ENCODE peak calls at places on chromosomes 2 and 18, in six cellular contexts. One of them, this sample, is unnamed.

GRCh38 chr2:124678043-124678442 is 653.0 kb downstream of the CNTNAP5 start:
- DNase-seq in amniotic stem cell: no peak
- DNase-seq in fibroblast of pulmonary artery: peak; percentile 9
- DNase-seq in tibial nerve: no peak
- DNase-seq in ovary: no peak
- DNase-seq in GM03348: no peak
- DNase-seq in this sample: no peak

GRCh38 chr2:128292599-128293425 is 25.9 kb downstream of the HS6ST1 start:
- DNase-seq in GM03348: no peak
- DNase-seq in amniotic stem cell: no peak
- DNase-seq in tibial nerve: no peak
- DNase-seq in ovary: no peak
- DNase-seq in fibroblast of pulmonary artery: no peak
- DNase-seq in this sample: no peak

GRCh38 chr2:221372156-221372870 is 199.8 kb downstream of the EPHA4 start:
- DNase-seq in tibial nerve: no peak
- DNase-seq in GM03348: no peak
- DNase-seq in fibroblast of pulmonary artery: no peak
- DNase-seq in amniotic stem cell: no peak
- DNase-seq in ovary: no peak
- DNase-seq in this sample: no peak

GRCh38 chr2:55103039-55103438 is 52.8 kb upstream of the RTN4 start:
- DNase-seq in amniotic stem cell: no peak
- DNase-seq in tibial nerve: no peak
- DNase-seq in GM03348: no peak
- DNase-seq in fibroblast of pulmonary artery: no peak
- DNase-seq in ovary: no peak
- DNase-seq in this sample: no peak

GRCh38 chr2:157785200-157785599 is 90.9 kb downstream of the ACVR1 start:
- DNase-seq in tibial nerve: no peak
- DNase-seq in ovary: no peak
- DNase-seq in GM03348: no peak
- DNase-seq in amniotic stem cell: no peak
- DNase-seq in fibroblast of pulmonary artery: peak; percentile 82
- DNase-seq in this sample: no peak

GRCh38 chr2:135603543-135603942 is 72.3 kb downstream of the R3HDM1 start:
- DNase-seq in tibial nerve: no peak
- DNase-seq in amniotic stem cell: no peak
- DNase-seq in GM03348: no peak
- DNase-seq in fibroblast of pulmonary artery: no peak
- DNase-seq in ovary: no peak
- DNase-seq in this sample: no peak

GRCh38 chr2:219350215-219350937 is 17.8 kb upstream of the RESP18 start:
- DNase-seq in ovary: no peak
- DNase-seq in amniotic stem cell: peak; percentile 38
- DNase-seq in tibial nerve: no peak
- DNase-seq in GM03348: peak; percentile 84
- DNase-seq in fibroblast of pulmonary artery: no peak
- DNase-seq in this sample: no peak

GRCh38 chr2:172972005-172972619 is 103.5 kb upstream of the MAP3K20 start:
- DNase-seq in fibroblast of pulmonary artery: peak; percentile 55
- DNase-seq in ovary: peak; percentile 35
- DNase-seq in tibial nerve: no peak
- DNase-seq in amniotic stem cell: no peak
- DNase-seq in GM03348: peak; percentile 80
- DNase-seq in this sample: no peak

GRCh38 chr18:36377626-36378025 is 80.1 kb downstream of the FHOD3 start:
- DNase-seq in fibroblast of pulmonary artery: no peak
- DNase-seq in amniotic stem cell: no peak
- DNase-seq in ovary: no peak
- DNase-seq in tibial nerve: no peak
- DNase-seq in GM03348: no peak
- DNase-seq in this sample: no peak

GRCh38 chr18:58288922-58289797 is 245.1 kb downstream of the NEDD4L start:
- DNase-seq in tibial nerve: no peak
- DNase-seq in GM03348: peak; percentile 29
- DNase-seq in amniotic stem cell: no peak
- DNase-seq in fibroblast of pulmonary artery: peak; percentile 22
- DNase-seq in ovary: no peak
- DNase-seq in this sample: no peak

GRCh38 chr2:235594041-235594440 is 100.2 kb downstream of the AGAP1 start:
- DNase-seq in fibroblast of pulmonary artery: peak; percentile 91
- DNase-seq in ovary: no peak
- DNase-seq in tibial nerve: no peak
- DNase-seq in amniotic stem cell: peak; percentile 61
- DNase-seq in GM03348: peak; percentile 81
- DNase-seq in this sample: no peak

GRCh38 chr2:238655974-238656722 is 191.7 kb upstream of the TWIST2 start:
- DNase-seq in ovary: no peak
- DNase-seq in amniotic stem cell: no peak
- DNase-seq in fibroblast of pulmonary artery: no peak
- DNase-seq in GM03348: no peak
- DNase-seq in tibial nerve: no peak
- DNase-seq in this sample: no peak

GRCh38 chr2:223042704-223043118 is 9.3 kb upstream of the KCNE4 start:
- DNase-seq in GM03348: no peak
- DNase-seq in amniotic stem cell: no peak
- DNase-seq in ovary: no peak
- DNase-seq in tibial nerve: no peak
- DNase-seq in fibroblast of pulmonary artery: no peak
- DNase-seq in this sample: no peak

GRCh38 chr2:45173513-45173912 is 164.3 kb upstream of the SIX2 start:
- DNase-seq in ovary: no peak
- DNase-seq in tibial nerve: no peak
- DNase-seq in GM03348: peak; percentile 70
- DNase-seq in amniotic stem cell: peak; percentile 88
- DNase-seq in fibroblast of pulmonary artery: peak; percentile 96
- DNase-seq in this sample: peak; percentile 34

GRCh38 chr2:5691659-5692529 is at the start of gene SOX11:
- DNase-seq in fibroblast of pulmonary artery: peak; percentile 56
- DNase-seq in amniotic stem cell: peak; percentile 98
- DNase-seq in ovary: no peak
- DNase-seq in tibial nerve: no peak
- DNase-seq in GM03348: peak; percentile 18
- DNase-seq in this sample: no peak

GRCh38 chr2:16666453-16666801 is 793 bp upstream of the CYRIA start:
- DNase-seq in GM03348: no peak
- DNase-seq in tibial nerve: no peak
- DNase-seq in fibroblast of pulmonary artery: peak; percentile 90
- DNase-seq in ovary: peak; percentile 35
- DNase-seq in amniotic stem cell: no peak
- DNase-seq in this sample: no peak

GRCh38 chr2:44100351-44100750 is 68.3 kb upstream of the PPM1B start:
- DNase-seq in fibroblast of pulmonary artery: peak; percentile 96
- DNase-seq in tibial nerve: peak; percentile 21
- DNase-seq in GM03348: peak; percentile 89
- DNase-seq in ovary: peak; percentile 32
- DNase-seq in amniotic stem cell: peak; percentile 50
- DNase-seq in this sample: peak; percentile 13

GRCh38 chr2:128642801-128643200 is 324.1 kb upstream of the HS6ST1 start:
- DNase-seq in fibroblast of pulmonary artery: no peak
- DNase-seq in ovary: no peak
- DNase-seq in tibial nerve: no peak
- DNase-seq in amniotic stem cell: no peak
- DNase-seq in GM03348: no peak
- DNase-seq in this sample: no peak

GRCh38 chr2:54724560-54725342 is 1.3 kb downstream of the EML6 start:
- DNase-seq in amniotic stem cell: no peak
- DNase-seq in GM03348: peak; percentile 44
- DNase-seq in tibial nerve: no peak
- DNase-seq in fibroblast of pulmonary artery: no peak
- DNase-seq in ovary: peak; percentile 48
- DNase-seq in this sample: no peak

GRCh38 chr2:202016579-202017227 is 17.0 kb upstream of the FZD7 start:
- DNase-seq in tibial nerve: no peak
- DNase-seq in ovary: no peak
- DNase-seq in GM03348: no peak
- DNase-seq in fibroblast of pulmonary artery: no peak
- DNase-seq in amniotic stem cell: no peak
- DNase-seq in this sample: no peak

GRCh38 chr18:13456736-13457271 is 238.2 kb downstream of the LDLRAD4 start:
- DNase-seq in amniotic stem cell: no peak
- DNase-seq in GM03348: no peak
- DNase-seq in ovary: no peak
- DNase-seq in fibroblast of pulmonary artery: no peak
- DNase-seq in tibial nerve: no peak
- DNase-seq in this sample: no peak

GRCh38 chr2:216632952-216633615 is at the start of gene IGFBP2:
- DNase-seq in fibroblast of pulmonary artery: no peak
- DNase-seq in tibial nerve: no peak
- DNase-seq in GM03348: peak; percentile 31
- DNase-seq in amniotic stem cell: peak; percentile 39
- DNase-seq in ovary: peak; percentile 62
- DNase-seq in this sample: no peak

GRCh38 chr2:27039426-27039825 is 6.7 kb downstream of the TMEM214 start:
- DNase-seq in ovary: no peak
- DNase-seq in fibroblast of pulmonary artery: no peak
- DNase-seq in amniotic stem cell: no peak
- DNase-seq in tibial nerve: no peak
- DNase-seq in GM03348: no peak
- DNase-seq in this sample: no peak

GRCh38 chr2:46913471-46914381 is 1.9 kb downstream of the MCFD2 start:
- DNase-seq in tibial nerve: no peak
- DNase-seq in fibroblast of pulmonary artery: peak; percentile 58
- DNase-seq in amniotic stem cell: no peak
- DNase-seq in GM03348: peak; percentile 63
- DNase-seq in ovary: no peak
- DNase-seq in this sample: no peak